ENCODE peak calls at places on chromosomes 16 and 17, in seven cellular contexts. R is neural progenitor cell, T is NB4, U is thoracic aorta, W is heart right ventricle, K is fibroblast of pulmonary artery, H is cardiac muscle cell. D is an unnamed sample.

GRCh38 chr17:42179911-42180410 is 981 bp downstream of the KCNH4 start:
- DNase-seq in R (peak), H (peak), T (peak), W (peak), K (peak), U (no peak), D (peak)

GRCh38 chr16:50303041-50303604 is 36.8 kb downstream of the ADCY7 start:
- DNase-seq in U (no peak), H (no peak), T (peak), R (no peak), W (no peak), K (no peak), D (peak)

GRCh38 chr17:59002848-59003247 is 103.8 kb downstream of the TRIM37 start:
- DNase-seq in W (no peak), H (no peak), U (no peak), R (no peak), T (peak), K (no peak), D (no peak)

GRCh38 chr17:68381076-68381900 is 76.0 kb downstream of the WIPI1 start:
- DNase-seq in H (no peak), T (no peak), U (peak), K (peak), R (no peak), W (no peak), D (peak)

GRCh38 chr17:55053855-55054254 is 85.3 kb downstream of the STXBP4 start:
- DNase-seq in K (peak), H (no peak), U (no peak), R (no peak), T (no peak), W (no peak), D (peak)

GRCh38 chr16:60748366-60748765 is 1287.9 kb downstream of the CDH8 start:
- DNase-seq in H (no peak), U (no peak), T (no peak), R (no peak), K (no peak), W (no peak), D (no peak)

GRCh38 chr16:89093602-89094251 is at the start of gene ACSF3:
- DNase-seq in U (no peak), R (peak), T (peak), K (peak), W (peak), H (peak), D (peak)

GRCh38 chr16:49411121-49411970 is 37.7 kb downstream of the C16orf78 start:
- DNase-seq in T (no peak), H (no peak), W (no peak), K (no peak), R (peak), U (no peak), D (no peak)

GRCh38 chr16:2370725-2371124 is 30.2 kb upstream of the ABCA3 start:
- DNase-seq in W (no peak), T (no peak), U (no peak), H (no peak), R (no peak), K (no peak), D (no peak)

GRCh38 chr16:2983706-2984136 is 3.5 kb upstream of the PKMYT1 start:
- DNase-seq in W (peak), K (peak), T (peak), R (peak), H (peak), U (peak), D (peak)

GRCh38 chr17:51230306-51230705 is 29.5 kb downstream of the MBTD1 start:
- DNase-seq in W (no peak), T (peak), U (no peak), K (peak), R (no peak), H (no peak), D (no peak)

GRCh38 chr17:42051645-42052044 is 1.2 kb upstream of the C17orf113 start:
- DNase-seq in W (no peak), U (no peak), K (no peak), H (no peak), R (no peak), T (no peak), D (no peak)

GRCh38 chr17:16980061-16980460 is 8.1 kb upstream of the TNFRSF13B start:
- DNase-seq in U (no peak), W (no peak), T (no peak), H (no peak), R (no peak), K (no peak), D (no peak)

GRCh38 chr17:44209786-44210341 is 9.6 kb downstream of the UBTF start:
- DNase-seq in W (no peak), U (no peak), T (peak), R (no peak), H (no peak), K (no peak), D (no peak)

GRCh38 chr17:69834494-69834893 is 240.5 kb upstream of the KCNJ16 start:
- DNase-seq in T (no peak), U (no peak), R (no peak), W (no peak), H (no peak), K (no peak), D (no peak)

GRCh38 chr16:68750243-68750642 is 13.2 kb downstream of the CDH1 start:
- DNase-seq in K (no peak), W (no peak), U (no peak), H (no peak), T (no peak), R (no peak), D (no peak)

GRCh38 chr16:68749424-68749823 is 12.3 kb downstream of the CDH1 start:
- DNase-seq in K (no peak), U (no peak), T (no peak), H (no peak), W (no peak), R (no peak), D (no peak)

GRCh38 chr16:68754117-68754792 is 17.2 kb downstream of the CDH1 start:
- DNase-seq in T (no peak), U (no peak), H (no peak), W (no peak), R (no peak), K (no peak), D (no peak)

GRCh38 chr16:68751160-68751559 is 14.1 kb downstream of the CDH1 start:
- DNase-seq in T (no peak), H (no peak), R (no peak), U (no peak), K (no peak), W (no peak), D (no peak)

GRCh38 chr16:68752602-68753001 is 15.5 kb downstream of the CDH1 start:
- DNase-seq in H (no peak), K (no peak), R (no peak), W (no peak), T (no peak), U (no peak), D (no peak)
- TF ChIP-seq CTCF in H (no peak), K (no peak), R (no peak), W (no peak), T (no peak), U (no peak), D (no peak)

GRCh38 chr17:39663340-39663687 is 1.8 kb upstream of the TCAP start:
- DNase-seq in W (no peak), K (no peak), U (no peak), H (no peak), R (no peak), T (no peak), D (no peak)
- H3K4me3 ChIP-seq in W (no peak), K (no peak), U (no peak), H (no peak), R (no peak), T (no peak), D (no peak)

GRCh38 chr17:78798695-78799559 is 16.9 kb upstream of the CYTH1 start:
- DNase-seq in K (peak), H (peak), T (peak), W (no peak), U (no peak), R (peak), D (no peak)
- TF ChIP-seq CTCF in K (peak), H (peak), T (no peak), W (peak), U (no peak), R (peak), D (peak)

GRCh38 chr16:14182999-14183398 is 111.9 kb downstream of the MRTFB start:
- DNase-seq in K (no peak), H (no peak), U (no peak), W (no peak), T (no peak), R (no peak), D (no peak)

GRCh38 chr16:14181371-14182050 is 110.4 kb downstream of the MRTFB start:
- DNase-seq in H (no peak), U (no peak), W (no peak), R (no peak), T (peak), K (peak), D (peak)

GRCh38 chr16:14186954-14187306 is 115.8 kb downstream of the MRTFB start:
- DNase-seq in K (no peak), U (no peak), H (no peak), T (no peak), R (no peak), W (no peak), D (peak)

GRCh38 chr16:14187517-14188338 is 116.6 kb downstream of the MRTFB start:
- DNase-seq in R (no peak), W (no peak), H (no peak), K (no peak), T (no peak), U (no peak), D (no peak)

DNA sequence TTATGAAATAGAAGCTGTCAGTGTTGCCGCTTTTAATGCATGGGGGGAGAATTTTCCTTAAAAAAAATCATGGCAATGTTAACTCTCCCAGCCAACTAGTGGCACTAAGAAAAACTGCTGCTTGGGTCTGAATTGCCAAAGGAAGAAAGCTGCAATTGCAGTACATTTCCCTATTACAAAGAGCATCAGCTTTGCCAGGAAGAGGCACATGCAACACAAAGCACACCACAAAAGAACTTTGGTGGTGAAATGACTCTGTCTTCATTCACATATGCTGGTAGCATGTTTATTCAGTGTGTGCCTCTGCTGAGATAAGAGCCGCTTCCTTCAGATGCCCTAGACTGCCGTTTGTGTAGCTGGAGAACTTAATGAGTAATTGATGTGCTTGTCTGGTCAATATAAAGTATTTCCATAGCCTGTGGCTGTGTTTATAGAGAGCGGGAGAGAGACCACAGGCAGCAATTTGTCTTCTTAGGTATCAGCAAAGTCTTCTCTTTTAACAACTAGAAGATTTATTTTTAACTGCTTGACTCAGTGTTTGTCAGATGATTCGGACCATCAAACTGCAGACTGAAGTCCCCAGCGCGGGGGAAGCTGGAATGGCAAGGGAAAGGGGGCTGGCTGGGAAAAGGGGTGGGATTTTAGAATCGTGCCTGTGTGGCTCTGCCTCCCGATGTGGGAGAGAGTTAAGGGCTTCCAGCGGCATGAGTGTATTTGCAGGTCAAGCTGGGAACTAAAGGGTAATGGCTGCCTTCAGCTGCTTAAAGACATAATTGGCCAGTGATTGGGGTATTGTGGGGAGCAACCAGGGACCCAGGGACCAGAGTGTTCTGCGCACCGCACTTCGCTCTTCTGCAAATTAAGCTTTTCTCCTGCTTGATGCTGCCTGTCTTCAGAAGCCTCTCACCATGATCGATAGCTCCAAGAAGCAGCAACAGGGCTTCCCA is 115.2 kb downstream of the MRTFB start:
- DNase-seq in R (peak), K (peak), U (peak), H (peak), T (no peak), W (peak), D (peak)
- H3K4me3 ChIP-seq in R (peak), K (peak), U (peak), H (peak), T (no peak), W (peak), D (peak)